ENCODE peak calls at places on chromosomes 5 and 9, in ten cellular contexts. F is breast epithelium, Y is fibroblast of mammary gland, D is BJ, W is A549, O is vagina, C is neural progenitor cell, T is HCT116, B is WTC11, P is astrocyte of the cerebellum. I is an unnamed sample.

GRCh38 chr5:168590666-168591065 is 11.5 kb upstream of the PANK3 start:
- DNase-seq in B (no peak), Y (no peak), P (no peak), F (no peak), W (no peak), D (no peak), O (no peak), T (no peak), C (no peak), I (no peak)

GRCh38 chr5:149855371-149855770 is 89.2 kb downstream of the PDE6A start:
- DNase-seq in W (no peak), T (no peak), Y (no peak), O (no peak), P (peak), B (no peak), F (no peak), C (no peak), D (no peak), I (no peak)

GRCh38 chr5:138643040-138643791 is 68.0 kb upstream of the HSPA9 start:
- DNase-seq in P (no peak), F (no peak), B (no peak), C (no peak), W (no peak), Y (no peak), T (no peak), D (no peak), O (no peak), I (no peak)

GRCh38 chr5:178551059-178551458 is 39.1 kb downstream of the COL23A1 start:
- DNase-seq in D (no peak), T (peak), C (no peak), Y (peak), B (no peak), P (peak), F (no peak), O (no peak), W (peak), I (no peak)

GRCh38 chr9:15142903-15143534 is 164.0 kb downstream of the TTC39B start:
- DNase-seq in D (no peak), B (no peak), F (no peak), W (peak), O (no peak), T (peak), C (peak), P (peak), Y (peak), I (no peak)

GRCh38 chr5:98111686-98112085 is 661.8 kb upstream of the RGMB start:
- DNase-seq in O (no peak), Y (peak), C (no peak), B (no peak), D (no peak), T (no peak), P (no peak), W (no peak), F (no peak), I (no peak)

GRCh38 chr5:103256178-103256577 is 2.4 kb upstream of the MACIR start:
- DNase-seq in C (peak), T (no peak), Y (no peak), B (no peak), O (no peak), D (no peak), P (no peak), W (no peak), F (no peak), I (no peak)

GRCh38 chr9:128713941-128714573 is 9.9 kb downstream of the ZDHHC12 start:
- DNase-seq in P (no peak), Y (no peak), D (no peak), T (no peak), B (peak), W (no peak), C (no peak), F (no peak), O (no peak), I (peak)

GRCh38 chr9:19409406-19410194 is 791 bp downstream of the ACER2 start:
- DNase-seq in B (peak), Y (peak), T (peak), F (peak), C (peak), P (no peak), O (no peak), D (no peak), W (peak), I (peak)

DNA sequence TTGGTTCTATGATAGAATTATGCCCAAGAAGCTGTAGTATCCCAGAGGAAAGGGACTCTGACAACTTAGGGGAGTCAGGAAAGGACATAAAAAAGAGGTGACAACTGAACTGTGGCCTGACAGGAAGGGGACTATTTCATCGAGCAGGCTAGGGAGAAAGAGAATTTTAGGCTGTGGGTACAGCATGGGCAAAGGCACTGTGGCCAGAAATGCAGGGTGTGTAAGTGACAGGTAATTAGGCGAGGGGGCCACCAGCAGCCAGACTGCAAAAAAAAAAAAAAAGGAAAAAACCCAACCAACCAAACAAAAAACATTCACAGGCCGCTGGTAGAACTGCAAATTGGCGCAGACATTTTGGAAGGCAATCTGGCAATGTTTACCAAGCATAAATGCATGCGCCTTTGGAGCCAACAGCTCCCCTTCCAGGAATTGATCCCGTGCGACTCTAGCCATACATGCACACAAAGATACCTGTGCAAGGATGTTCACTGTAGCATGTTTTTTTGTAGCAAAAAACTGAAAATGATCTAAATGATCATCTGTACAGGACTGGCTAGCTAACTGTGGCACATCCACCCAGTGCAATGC is 1.0 kb downstream of the EIF4E1B start:
- DNase-seq in T (no peak), W (no peak), P (no peak), O (no peak), D (no peak), Y (no peak), C (no peak), B (no peak), F (no peak), I (no peak)
- TF ChIP-seq CTCF in T (no peak), W (no peak), P (no peak), O (no peak), D (no peak), Y (no peak), C (no peak), B (no peak), F (no peak), I (no peak)

DNA sequence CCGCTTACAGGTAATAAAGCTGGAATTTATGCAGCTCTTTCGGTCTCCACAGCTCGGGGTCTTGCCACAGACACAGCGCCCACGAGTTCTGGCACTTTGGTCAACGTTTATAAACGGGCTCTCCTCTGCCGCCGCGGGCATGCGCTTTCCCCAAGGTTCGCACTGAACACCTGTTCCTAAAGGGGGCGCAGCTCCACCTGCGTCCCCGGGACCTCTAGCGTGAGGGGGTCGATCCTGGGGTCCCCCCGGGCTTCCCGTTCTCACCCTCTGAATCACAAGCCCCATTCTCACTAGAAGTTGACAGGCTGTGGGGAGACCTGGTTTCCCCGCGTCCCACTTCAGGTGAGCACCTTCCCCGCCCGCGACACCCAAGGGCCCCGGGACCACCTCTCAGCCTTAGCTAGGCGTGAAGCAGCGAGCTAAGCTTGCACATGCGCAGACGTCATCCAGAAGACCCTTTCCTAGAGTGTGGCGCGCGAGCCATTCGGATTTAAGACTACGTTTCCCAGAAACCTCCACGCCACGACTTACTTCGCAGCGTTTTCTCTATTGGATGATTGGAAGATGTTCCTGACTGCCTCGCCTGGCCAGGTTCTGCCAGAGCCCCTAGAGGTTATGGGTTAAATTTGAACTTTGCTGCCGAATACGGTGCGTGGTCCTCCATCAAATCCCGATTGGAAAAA is 21.3 kb upstream of the ZNF782 start:
- DNase-seq in C (peak), T (peak), Y (peak), O (no peak), D (no peak), F (no peak), W (peak), B (peak), P (peak), I (peak)
- TF ChIP-seq CTCF in C (peak), T (peak), Y (peak), O (no peak), D (peak), F (no peak), W (peak), B (peak), P (peak), I (no peak)

DNA sequence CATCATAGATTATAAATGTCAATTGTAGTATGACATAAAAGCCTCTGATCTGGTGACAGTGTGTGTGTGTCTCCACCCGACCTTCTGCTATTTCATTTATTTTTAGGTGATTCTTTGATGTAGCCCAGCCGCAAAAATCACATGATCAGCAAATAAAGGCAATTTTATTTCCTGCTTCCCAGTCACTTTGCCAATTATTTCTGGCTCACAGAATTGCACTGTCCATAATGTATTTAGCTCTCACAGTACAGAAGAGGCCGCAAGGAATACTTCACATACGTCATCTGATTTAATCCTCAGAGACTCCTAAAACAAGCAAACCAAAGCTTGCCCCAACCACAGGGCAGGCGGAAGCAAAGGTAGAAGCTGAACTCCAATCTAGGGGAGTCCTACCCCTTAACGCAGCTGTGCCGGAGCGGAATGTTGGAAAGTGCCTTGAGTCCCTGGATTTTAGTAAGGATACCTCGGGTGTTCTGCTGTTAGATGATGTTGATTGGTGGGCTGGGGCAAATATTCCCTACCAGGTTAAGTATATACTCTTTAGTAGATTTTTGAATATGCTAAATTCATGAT is 384.0 kb upstream of the IRX4 start:
- DNase-seq in P (no peak), Y (no peak), T (no peak), W (no peak), B (no peak), O (no peak), C (no peak), D (no peak), F (no peak), I (no peak)
- TF ChIP-seq CTCF in P (no peak), Y (no peak), T (no peak), W (no peak), B (no peak), O (no peak), C (no peak), D (no peak), F (no peak), I (no peak)

GRCh38 chr5:79191457-79191856 is 44.5 kb upstream of the JMY start:
- DNase-seq in F (no peak), O (no peak), T (no peak), W (no peak), D (no peak), C (peak), B (no peak), Y (no peak), P (no peak), I (no peak)
- TF ChIP-seq CTCF in F (no peak), O (no peak), T (no peak), W (no peak), D (no peak), C (peak), B (no peak), Y (no peak), P (no peak), I (no peak)

GRCh38 chr9:35163413-35163812 is 1.6 kb downstream of the UNC13B start:
- DNase-seq in T (no peak), W (no peak), F (no peak), P (no peak), C (no peak), D (no peak), B (no peak), O (no peak), Y (no peak), I (no peak)

GRCh38 chr9:35158501-35159280 is 3.1 kb upstream of the UNC13B start:
- DNase-seq in W (no peak), T (no peak), D (no peak), O (no peak), B (no peak), C (no peak), P (no peak), F (no peak), Y (no peak), I (no peak)

GRCh38 chr9:35164711-35165110 is 2.9 kb downstream of the UNC13B start:
- DNase-seq in Y (peak), P (peak), F (no peak), C (no peak), B (no peak), O (no peak), W (no peak), T (no peak), D (no peak), I (no peak)

GRCh38 chr9:35162605-35163315 is 951 bp downstream of the UNC13B start:
- DNase-seq in F (no peak), B (no peak), C (no peak), Y (peak), D (no peak), O (no peak), T (no peak), P (no peak), W (no peak), I (no peak)

GRCh38 chr9:35161713-35162604 is at the start of gene UNC13B:
- DNase-seq in D (peak), Y (peak), C (peak), B (peak), P (peak), W (peak), O (peak), T (peak), F (peak), I (peak)
- TF ChIP-seq CTCF in D (peak), Y (no peak), C (peak), B (no peak), P (no peak), W (peak), O (peak), T (no peak), F (no peak), I (peak)

DNA sequence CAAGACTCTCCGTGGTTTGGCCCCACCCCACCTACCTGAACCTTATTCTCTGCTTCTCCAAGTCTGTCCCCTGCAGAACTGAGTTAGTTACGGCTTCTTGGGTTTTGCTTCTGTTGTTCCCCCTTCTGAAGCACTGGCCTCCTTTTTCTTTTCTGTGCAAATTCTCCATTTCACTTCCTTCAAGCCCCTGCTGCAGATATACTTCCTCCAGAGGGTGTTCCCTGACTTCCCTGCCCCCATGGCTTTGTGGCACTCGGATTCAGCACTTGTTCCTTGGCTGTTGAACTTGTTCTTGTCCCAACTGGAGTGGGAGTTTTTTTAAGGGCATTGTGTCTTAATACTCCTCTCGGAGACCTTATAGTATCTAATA is 2.0 kb downstream of the ZBTB34 start:
- DNase-seq in D (no peak), O (no peak), T (no peak), W (no peak), C (no peak), Y (no peak), P (no peak), B (no peak), F (no peak), I (no peak)
- TF ChIP-seq CTCF in D (no peak), O (no peak), T (no peak), W (no peak), C (no peak), Y (no peak), P (no peak), B (no peak), F (no peak), I (no peak)

DNA sequence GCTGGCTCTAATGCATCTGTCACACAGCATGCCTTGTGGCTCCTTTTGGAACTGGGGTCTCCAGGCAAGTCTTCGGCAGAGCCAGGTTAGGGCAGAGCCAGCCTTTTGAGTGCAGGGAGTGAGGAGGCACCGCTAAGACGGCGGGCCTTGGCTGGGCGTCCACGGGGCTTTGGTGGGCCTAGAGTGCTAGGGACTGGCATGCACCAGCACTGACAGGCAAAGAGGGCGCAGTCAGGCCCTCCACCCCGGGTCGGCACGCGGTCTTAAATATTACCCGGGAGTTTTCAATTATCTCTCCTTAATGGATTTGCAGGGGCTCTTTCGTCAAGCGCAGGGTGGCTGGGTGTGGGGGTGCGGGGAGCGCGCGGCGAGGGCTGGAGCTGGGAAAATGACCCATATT is 444.4 kb downstream of the SPATA31A7 start:
- DNase-seq in B (no peak), W (no peak), O (no peak), T (no peak), C (no peak), F (no peak), Y (no peak), D (no peak), P (no peak), I (no peak)
- TF ChIP-seq CTCF in B (no peak), W (no peak), O (no peak), T (no peak), C (no peak), F (no peak), Y (no peak), D (no peak), P (no peak), I (no peak)

GRCh38 chr9:131566158-131566557 is 20.8 kb downstream of the PRRT1B start:
- DNase-seq in C (no peak), T (no peak), D (no peak), F (no peak), W (no peak), P (no peak), Y (no peak), O (no peak), B (no peak), I (no peak)
- TF ChIP-seq CTCF in C (no peak), T (no peak), D (no peak), F (no peak), W (no peak), P (no peak), Y (no peak), O (no peak), B (no peak), I (no peak)

GRCh38 chr5:175655411-175655810 is 2.5 kb upstream of the HRH2 start:
- DNase-seq in O (no peak), C (no peak), F (no peak), P (no peak), W (no peak), T (no peak), D (no peak), Y (no peak), B (no peak), I (no peak)

GRCh38 chr5:175659546-175660248 is 1.8 kb downstream of the HRH2 start:
- DNase-seq in W (no peak), F (no peak), D (no peak), P (no peak), C (no peak), B (no peak), Y (no peak), O (no peak), T (no peak), I (no peak)

GRCh38 chr5:175657593-175658271 is at the start of gene HRH2:
- DNase-seq in Y (no peak), C (peak), F (no peak), B (peak), T (no peak), D (no peak), P (no peak), O (no peak), W (peak), I (no peak)

GRCh38 chr5:175656966-175657365 is 905 bp upstream of the HRH2 start:
- DNase-seq in Y (no peak), B (no peak), T (no peak), D (no peak), P (no peak), C (no peak), F (no peak), W (no peak), O (no peak), I (no peak)

GRCh38 chr5:175658299-175659145 is 651 bp downstream of the HRH2 start:
- DNase-seq in F (no peak), W (no peak), B (peak), Y (no peak), T (no peak), C (peak), P (no peak), O (no peak), D (no peak), I (no peak)
- TF ChIP-seq CTCF in F (no peak), W (no peak), B (no peak), Y (no peak), T (no peak), C (no peak), P (no peak), O (no peak), D (no peak), I (no peak)

GRCh38 chr5:112533315-112533867 is 114.3 kb upstream of the EPB41L4A start:
- DNase-seq in C (no peak), Y (no peak), T (peak), P (no peak), D (no peak), W (peak), B (no peak), O (no peak), F (no peak), I (no peak)

GRCh38 chr5:112528928-112529327 is 109.9 kb upstream of the EPB41L4A start:
- DNase-seq in C (no peak), F (no peak), Y (no peak), O (no peak), B (no peak), W (no peak), D (no peak), P (no peak), T (no peak), I (no peak)

GRCh38 chr5:112532654-112533314 is 113.7 kb upstream of the EPB41L4A start:
- DNase-seq in C (no peak), O (no peak), Y (no peak), B (no peak), F (no peak), T (no peak), D (no peak), P (no peak), W (no peak), I (no peak)

GRCh38 chr5:112525217-112525616 is 106.1 kb upstream of the EPB41L4A start:
- DNase-seq in C (no peak), D (no peak), W (no peak), T (no peak), O (no peak), B (no peak), P (no peak), Y (no peak), F (no peak), I (no peak)

GRCh38 chr5:112529525-112529924 is 110.4 kb upstream of the EPB41L4A start:
- DNase-seq in O (no peak), Y (peak), C (peak), F (no peak), T (peak), W (no peak), D (no peak), B (no peak), P (no peak), I (no peak)
- TF ChIP-seq CTCF in O (no peak), Y (peak), C (peak), F (no peak), T (peak), W (peak), D (no peak), B (peak), P (peak), I (peak)

I was measured in upper lobe of right lung.